ENCODE peak calls at places on chromosome 10, in six cellular contexts. O is neural crest cell, R is epithelial cell of prostate, K is right cardiac atrium, P is fibroblast of the aortic adventitia, E is COR-L47. C is an unnamed sample.
A peak's percentile ranks its signal among the peaks of the same experiment; 100 is the strongest.

GRCh38 chr10:25338271-25338670 is 163.5 kb downstream of the GPR158 start:
- DNase-seq in O (no peak), R (no peak), K (no peak), P (no peak), E (no peak), C (no peak)

GRCh38 chr10:47412869-47413268 is 28.8 kb upstream of the ZNF488 start:
- DNase-seq in O (no peak), R (no peak), K (no peak), P (peak; percentile 39), E (no peak), C (no peak)

GRCh38 chr10:97633921-97634320 is 621 bp upstream of the MORN4 start:
- DNase-seq in O (peak; percentile 3), R (no peak), K (no peak), P (no peak), E (no peak), C (no peak)

GRCh38 chr10:26621889-26622681 is 75.4 kb upstream of the PDSS1 start:
- DNase-seq in O (peak; percentile 6), R (peak; percentile 43), K (peak; percentile 63), P (peak; percentile 5), E (no peak), C (no peak)

GRCh38 chr10:124008187-124008970 is 85.0 kb downstream of the CHST15 start:
- DNase-seq in O (no peak), R (no peak), K (no peak), P (no peak), E (no peak), C (no peak)

GRCh38 chr10:28984431-28984830 is 304.4 kb upstream of the LYZL1 start:
- DNase-seq in O (no peak), R (peak; percentile 66), K (peak; percentile 95), P (peak; percentile 87), E (peak; percentile 3), C (no peak)

GRCh38 chr10:93757136-93757535 is 600 bp upstream of the LGI1 start:
- DNase-seq in O (no peak), R (no peak), K (peak; percentile 58), P (peak; percentile 26), E (no peak), C (no peak)

GRCh38 chr10:101569838-101570763 is 18.0 kb downstream of the POLL start:
- DNase-seq in O (peak; percentile 84), R (no peak), K (peak; percentile 92), P (peak; percentile 63), E (peak; percentile 45), C (peak; percentile 72)

GRCh38 chr10:99522511-99523250 is 10.1 kb upstream of the NKX2-3 start:
- DNase-seq in O (no peak), R (no peak), K (peak; percentile 43), P (no peak), E (no peak), C (no peak)

GRCh38 chr10:58796242-58796641 is 283.6 kb downstream of the BICC1 start:
- DNase-seq in O (peak; percentile 23), R (no peak), K (no peak), P (no peak), E (no peak), C (peak; percentile 67)

GRCh38 chr10:124085680-124086079 is 7.7 kb downstream of the CHST15 start:
- DNase-seq in O (no peak), R (no peak), K (no peak), P (no peak), E (no peak), C (no peak)

GRCh38 chr10:99341860-99342517 is 12.8 kb downstream of the CNNM1 start:
- DNase-seq in O (no peak), R (no peak), K (no peak), P (peak; percentile 38), E (no peak), C (no peak)

GRCh38 chr10:28946479-28946878 is 269.2 kb downstream of the BAMBI start:
- DNase-seq in O (no peak), R (no peak), K (no peak), P (peak; percentile 67), E (no peak), C (no peak)

GRCh38 chr10:119539359-119539651 is 3.2 kb downstream of the RGS10 start:
- DNase-seq in O (no peak), R (no peak), K (no peak), P (no peak), E (no peak), C (no peak)

GRCh38 chr10:119206603-119207366 is 586 bp upstream of the GRK5 start:
- DNase-seq in O (peak; percentile 77), R (no peak), K (peak; percentile 91), P (peak; percentile 72), E (no peak), C (peak; percentile 73)

GRCh38 chr10:125079091-125079600 is 81.2 kb downstream of the CTBP2 start:
- DNase-seq in O (no peak), R (no peak), K (peak; percentile 38), P (no peak), E (no peak), C (no peak)

GRCh38 chr10:114399576-114399975 is 4.7 kb downstream of the AFAP1L2 start:
- DNase-seq in O (no peak), R (no peak), K (no peak), P (no peak), E (no peak), C (no peak)

GRCh38 chr10:84540022-84540616 is 211.7 kb downstream of the CCSER2 start:
- DNase-seq in O (no peak), R (peak; percentile 14), K (no peak), P (peak; percentile 75), E (no peak), C (no peak)

GRCh38 chr10:103394180-103394579 is 2.1 kb downstream of the ATP5MK start:
- DNase-seq in O (no peak), R (no peak), K (no peak), P (no peak), E (no peak), C (no peak)

GRCh38 chr10:21337171-21337792 is 188.2 kb downstream of the SKIDA1 start:
- DNase-seq in O (no peak), R (no peak), K (no peak), P (no peak), E (no peak), C (no peak)

GRCh38 chr10:1939016-1939415 is 201.7 kb upstream of the ADARB2 start:
- DNase-seq in O (no peak), R (no peak), K (no peak), P (no peak), E (no peak), C (no peak)

GRCh38 chr10:18202600-18203150 is 62.5 kb downstream of the CACNB2 start:
- DNase-seq in O (no peak), R (no peak), K (no peak), P (peak; percentile 32), E (no peak), C (no peak)

GRCh38 chr10:133128126-133129081 is 31.6 kb upstream of the KNDC1 start:
- DNase-seq in O (no peak), R (no peak), K (peak; percentile 54), P (no peak), E (no peak), C (no peak)

GRCh38 chr10:131997366-131998049 is 15.8 kb upstream of the BNIP3 start:
- DNase-seq in O (no peak), R (peak; percentile 43), K (peak; percentile 79), P (peak; percentile 69), E (peak; percentile 5), C (no peak)

GRCh38 chr10:29163746-29164145 is 125.1 kb upstream of the LYZL1 start:
- DNase-seq in O (no peak), R (peak; percentile 77), K (no peak), P (peak; percentile 39), E (no peak), C (no peak)

GRCh38 chr10:130997267-130998045 is 314.1 kb downstream of the TCERG1L start:
- DNase-seq in O (no peak), R (no peak), K (no peak), P (no peak), E (no peak), C (no peak)

GRCh38 chr10:104254493-104255243 is at the start of gene GSTO1:
- DNase-seq in O (peak; percentile 34), R (no peak), K (peak; percentile 94), P (peak; percentile 72), E (no peak), C (peak; percentile 70)

GRCh38 chr10:123309740-123310139 is 155.5 kb downstream of the BUB3 start:
- DNase-seq in O (no peak), R (no peak), K (no peak), P (peak; percentile 73), E (no peak), C (no peak)

GRCh38 chr10:52652431-52653220 is 120.0 kb downstream of the MBL2 start:
- DNase-seq in O (no peak), R (no peak), K (no peak), P (no peak), E (peak; percentile 51), C (no peak)

GRCh38 chr10:71216751-71217265 is 4.4 kb downstream of the UNC5B start:
- DNase-seq in O (no peak), R (no peak), K (peak; percentile 66), P (peak; percentile 43), E (no peak), C (no peak)

GRCh38 chr10:108037061-108037460 is 872.6 kb upstream of the SORCS1 start:
- DNase-seq in O (no peak), R (no peak), K (no peak), P (no peak), E (no peak), C (no peak)

GRCh38 chr10:98047009-98047741 is 16.8 kb upstream of the CRTAC1 start:
- DNase-seq in O (no peak), R (no peak), K (peak; percentile 87), P (peak; percentile 35), E (no peak), C (peak; percentile 60)

GRCh38 chr10:90530526-90530925 is 327.3 kb downstream of the HTR7 start:
- DNase-seq in O (no peak), R (no peak), K (no peak), P (peak; percentile 47), E (no peak), C (no peak)

GRCh38 chr10:35781643-35782035 is 139.5 kb upstream of the FZD8 start:
- DNase-seq in O (peak; percentile 16), R (no peak), K (no peak), P (peak; percentile 32), E (no peak), C (no peak)

GRCh38 chr10:104317195-104318095 is 20.8 kb downstream of the ITPRIP start:
- DNase-seq in O (no peak), R (no peak), K (no peak), P (peak; percentile 90), E (no peak), C (no peak)

GRCh38 chr10:78047314-78047891 is 13.7 kb downstream of the RPS24 start:
- DNase-seq in O (peak; percentile 99), R (no peak), K (peak; percentile 92), P (peak; percentile 90), E (peak; percentile 52), C (peak; percentile 88)

C was measured in caudate nucleus.